ENCODE peak calls at places on chromosome 6, in five cellular contexts. K, G, P, Z and F are unnamed samples.
A peak's percentile ranks its signal among the peaks of the same experiment; 100 is the strongest.

GRCh38 chr6:33840064-33840926 is 36.5 kb upstream of the MLN start:
- DNase-seq in G (no peak), P (no peak), K (no peak), Z (no peak), F (no peak)

GRCh38 chr6:45599053-45599452 is 221.3 kb upstream of the SUPT3H start:
- DNase-seq in Z (no peak), G (no peak), P (no peak), K (no peak), F (no peak)

GRCh38 chr6:108031968-108032367 is 42.6 kb downstream of the OSTM1 start:
- DNase-seq in K (no peak), Z (no peak), G (no peak), P (no peak), F (no peak)

GRCh38 chr6:149931501-149931900 is 8.6 kb upstream of the RAET1G start:
- DNase-seq in K (no peak), G (no peak), Z (no peak), P (no peak), F (no peak)

GRCh38 chr6:131159578-131159977 is 24.3 kb downstream of the AKAP7 start:
- DNase-seq in P (no peak), Z (no peak), K (no peak), G (no peak), F (no peak)

GRCh38 chr6:25223421-25224052 is 55.6 kb upstream of the CARMIL1 start:
- DNase-seq in K (peak; percentile 44), P (peak; percentile 68), G (peak; percentile 22), Z (peak; percentile 65), F (peak; percentile 71)

GRCh38 chr6:31775184-31775583 is 1.9 kb downstream of the VWA7 start:
- DNase-seq in P (no peak), Z (no peak), G (no peak), K (no peak), F (no peak)

GRCh38 chr6:84514089-84514971 is 250.1 kb downstream of the TBX18 start:
- DNase-seq in P (no peak), K (no peak), G (no peak), Z (no peak), F (no peak)

GRCh38 chr6:82761674-82762345 is 303.8 kb downstream of the UBE3D start:
- DNase-seq in K (no peak), Z (no peak), P (no peak), G (no peak), F (no peak)